ENCODE peak calls at places on chromosome 15, in six cellular contexts. Y is adrenal gland, K is mesothelial cell of epicardium, Q is WTC11, N is neural crest cell, V is stomach. W is an unnamed sample.

GRCh38 chr15:99982662-99983061 is 249.4 kb upstream of the LYSMD4 start:
- DNase-seq in Y (no peak), K (no peak), Q (no peak), N (no peak), V (no peak), W (no peak)

GRCh38 chr15:23866832-23867231 is 179.7 kb upstream of the NDN start:
- DNase-seq in Y (no peak), K (no peak), Q (no peak), N (no peak), V (no peak), W (no peak)

GRCh38 chr15:41892621-41893421 is 1.0 kb downstream of the SPTBN5 start:
- DNase-seq in Y (peak), K (no peak), Q (no peak), N (no peak), V (peak), W (no peak)

GRCh38 chr15:56325186-56325585 is 40.0 kb upstream of the TEX9 start:
- DNase-seq in Y (no peak), K (no peak), Q (no peak), N (no peak), V (no peak), W (no peak)

GRCh38 chr15:80944818-80945217 is 44.8 kb downstream of the MESD start:
- DNase-seq in Y (no peak), K (no peak), Q (no peak), N (no peak), V (no peak), W (no peak)

GRCh38 chr15:89127054-89127702 is 38.9 kb downstream of the ABHD2 start:
- DNase-seq in Y (no peak), K (no peak), Q (no peak), N (no peak), V (no peak), W (no peak)

GRCh38 chr15:97316362-97316761 is 644.1 kb upstream of the ARRDC4 start:
- DNase-seq in Y (no peak), K (no peak), Q (no peak), N (no peak), V (no peak), W (no peak)

GRCh38 chr15:74171965-74172541 is 1.5 kb upstream of the ISLR start:
- DNase-seq in Y (no peak), K (no peak), Q (no peak), N (no peak), V (no peak), W (no peak)

GRCh38 chr15:42286445-42287029 is 13.3 kb upstream of the TMEM87A start:
- DNase-seq in Y (no peak), K (no peak), Q (no peak), N (no peak), V (no peak), W (no peak)

GRCh38 chr15:65421360-65422215 is 1.2 kb downstream of the IGDCC4 start:
- DNase-seq in Y (peak), K (peak), Q (peak), N (peak), V (no peak), W (peak)

GRCh38 chr15:34582461-34583357 is 742 bp downstream of the GOLGA8B start:
- DNase-seq in Y (peak), K (peak), Q (peak), N (no peak), V (peak), W (no peak)

GRCh38 chr15:89003865-89004725 is 84.2 kb upstream of the ABHD2 start:
- DNase-seq in Y (no peak), K (peak), Q (peak), N (peak), V (no peak), W (no peak)

GRCh38 chr15:40785814-40786213 is 16.0 kb downstream of the C15orf62 start:
- DNase-seq in Y (no peak), K (no peak), Q (no peak), N (no peak), V (no peak), W (no peak)

GRCh38 chr15:40782609-40783227 is 12.9 kb downstream of the C15orf62 start:
- DNase-seq in Y (peak), K (peak), Q (peak), N (peak), V (peak), W (no peak)

GRCh38 chr15:40787991-40788390 is 18.2 kb downstream of the C15orf62 start:
- DNase-seq in Y (no peak), K (no peak), Q (no peak), N (no peak), V (no peak), W (no peak)

GRCh38 chr15:40787344-40787841 is 17.6 kb downstream of the C15orf62 start:
- DNase-seq in Y (no peak), K (peak), Q (peak), N (no peak), V (peak), W (no peak)

GRCh38 chr15:40785158-40785557 is 15.4 kb downstream of the C15orf62 start:
- DNase-seq in Y (no peak), K (no peak), Q (no peak), N (no peak), V (no peak), W (no peak)
- TF ChIP-seq CTCF in Y (peak), K (no peak), Q (no peak), N (no peak), V (no peak), W (peak)

DNA sequence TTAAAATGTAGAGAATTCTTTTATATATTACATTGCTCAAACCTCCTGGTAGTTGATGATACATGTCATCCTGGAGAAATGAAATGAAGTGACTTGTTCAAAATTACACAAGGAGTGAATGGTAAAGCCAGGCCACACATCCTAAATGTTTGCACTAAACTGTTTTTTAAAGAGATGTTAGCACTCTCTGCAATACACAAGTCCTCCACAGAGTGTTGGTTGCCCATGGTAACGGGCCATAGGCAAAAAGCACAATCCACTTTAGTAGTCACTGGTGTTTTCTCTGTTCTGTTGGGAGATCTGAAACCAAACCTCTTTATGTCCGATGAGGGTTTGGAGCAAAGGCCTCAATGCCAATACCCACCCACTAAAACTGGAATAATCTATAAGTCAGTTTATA is 907.4 kb downstream of the NTRK3 start:
- DNase-seq in Y (no peak), K (no peak), Q (no peak), N (no peak), V (no peak), W (no peak)
- TF ChIP-seq CTCF in Y (no peak), K (no peak), Q (no peak), N (no peak), V (no peak), W (no peak)

GRCh38 chr15:71489570-71489969 is 320.8 kb upstream of the NR2E3 start:
- DNase-seq in Y (no peak), K (no peak), Q (no peak), N (no peak), V (no peak), W (no peak)

GRCh38 chr15:71480566-71480965 is 329.8 kb upstream of the NR2E3 start:
- DNase-seq in Y (no peak), K (no peak), Q (no peak), N (no peak), V (no peak), W (no peak)

GRCh38 chr15:71484080-71484479 is 326.3 kb upstream of the NR2E3 start:
- DNase-seq in Y (no peak), K (no peak), Q (no peak), N (no peak), V (no peak), W (no peak)

GRCh38 chr15:71485094-71485693 is 325.2 kb upstream of the NR2E3 start:
- DNase-seq in Y (no peak), K (no peak), Q (peak), N (no peak), V (no peak), W (no peak)
- TF ChIP-seq CTCF in Y (no peak), K (no peak), Q (no peak), N (peak), V (no peak), W (peak)

DNA sequence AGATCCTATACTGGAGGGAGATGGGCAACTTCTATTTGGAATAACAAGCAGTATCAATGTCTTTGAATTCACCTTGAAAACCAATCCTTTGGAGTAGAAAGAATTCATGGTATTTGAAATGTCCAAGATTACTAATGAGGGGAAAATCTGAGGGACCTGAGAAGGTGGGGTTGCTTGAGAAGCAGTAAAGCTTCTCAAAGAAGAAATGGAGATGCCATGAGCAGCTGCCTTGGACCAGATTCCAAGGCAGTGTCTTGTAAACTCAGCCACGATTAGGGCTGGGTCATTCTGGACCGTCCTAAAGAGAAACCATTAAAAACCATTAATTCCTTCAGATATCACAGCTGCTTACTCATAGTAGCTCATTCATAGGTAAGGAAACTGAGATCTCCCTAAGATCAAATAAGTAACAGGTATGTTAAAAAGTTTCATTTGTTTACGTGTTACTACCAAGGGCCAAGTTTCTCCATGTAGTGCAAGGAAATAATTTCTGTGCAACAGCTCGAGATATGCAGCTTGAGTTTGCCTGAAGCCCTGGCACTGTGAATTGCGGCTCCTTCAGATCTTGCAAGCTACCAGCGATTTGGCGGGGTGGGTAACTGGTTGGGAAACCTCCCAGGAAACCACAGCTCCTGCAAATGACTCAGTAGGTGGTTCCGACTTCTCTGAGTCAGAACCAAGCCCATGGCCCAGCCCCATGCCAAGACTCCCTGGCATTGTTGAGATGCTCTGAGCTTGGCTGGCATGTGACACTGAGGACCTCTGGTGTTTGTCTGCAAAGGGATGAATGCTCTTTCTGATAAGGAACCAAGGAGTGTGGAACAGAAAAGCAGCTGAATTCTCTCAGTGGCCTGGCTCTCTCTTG is 296.8 kb downstream of the RORA start:
- DNase-seq in Y (peak), K (no peak), Q (no peak), N (no peak), V (peak), W (no peak)
- TF ChIP-seq CTCF in Y (peak), K (no peak), Q (no peak), N (no peak), V (no peak), W (peak)

GRCh38 chr15:90915808-90916440 is 12.8 kb downstream of the MAN2A2 start:
- DNase-seq in Y (peak), K (no peak), Q (no peak), N (no peak), V (peak), W (no peak)

GRCh38 chr15:90916461-90916860 is 13.4 kb downstream of the MAN2A2 start:
- DNase-seq in Y (no peak), K (no peak), Q (no peak), N (no peak), V (no peak), W (no peak)

GRCh38 chr15:90918034-90918788 is 14.1 kb downstream of the HDDC3 start:
- DNase-seq in Y (no peak), K (no peak), Q (no peak), N (no peak), V (no peak), W (no peak)

GRCh38 chr15:90918835-90919234 is 13.5 kb downstream of the HDDC3 start:
- DNase-seq in Y (no peak), K (no peak), Q (no peak), N (no peak), V (no peak), W (no peak)

GRCh38 chr15:90917569-90917968 is 14.5 kb downstream of the MAN2A2 start:
- DNase-seq in Y (no peak), K (no peak), Q (no peak), N (no peak), V (no peak), W (no peak)
- TF ChIP-seq CTCF in Y (no peak), K (no peak), Q (no peak), N (no peak), V (no peak), W (no peak)

GRCh38 chr15:48336940-48337339 is 5.7 kb downstream of the DUT start:
- DNase-seq in Y (no peak), K (no peak), Q (peak), N (no peak), V (no peak), W (no peak)
- TF ChIP-seq CTCF in Y (no peak), K (no peak), Q (peak), N (peak), V (no peak), W (peak)